ENCODE peak calls at places on chromosomes 16 and 17, in six cellular contexts. Z, L, K, T, D and B are unnamed samples.

GRCh38 chr16:48687421-48688038 is 77.5 kb upstream of the N4BP1 start:
- DNase-seq in Z (peak), D (peak), L (no peak), T (peak), K (peak), B (no peak)

GRCh38 chr17:78172284-78173024 is 4.1 kb downstream of the SYNGR2 start:
- DNase-seq in D (peak), Z (peak), K (no peak), T (no peak), L (peak), B (no peak)

GRCh38 chr17:8121531-8122390 is 2.1 kb downstream of the HES7 start:
- DNase-seq in K (peak), Z (peak), L (no peak), D (peak), T (peak), B (no peak)

GRCh38 chr17:64500923-64501765 is 4.3 kb upstream of the POLG2 start:
- DNase-seq in Z (no peak), K (no peak), T (no peak), D (peak), L (no peak), B (no peak)

GRCh38 chr17:81553616-81554181 is 1.5 kb upstream of the FAAP100 start:
- DNase-seq in L (no peak), T (peak), Z (peak), D (no peak), K (peak), B (no peak)

GRCh38 chr17:81033535-81034167 is 1.3 kb upstream of the BAIAP2 start:
- DNase-seq in K (no peak), D (no peak), L (no peak), Z (no peak), T (no peak), B (no peak)

GRCh38 chr16:24844101-24845030 is 1.4 kb upstream of the SLC5A11 start:
- DNase-seq in D (no peak), L (no peak), T (no peak), K (peak), Z (no peak), B (no peak)

GRCh38 chr16:8644513-8645140 is 23.1 kb downstream of the METTL22 start:
- DNase-seq in L (peak), Z (no peak), T (no peak), D (no peak), K (no peak), B (no peak)

GRCh38 chr17:63029520-63029919 is 63.5 kb downstream of the TANC2 start:
- DNase-seq in L (no peak), Z (no peak), T (peak), K (no peak), D (no peak), B (no peak)

GRCh38 chr16:71542377-71542776 is 16.2 kb downstream of the CHST4 start:
- DNase-seq in D (peak), L (peak), T (peak), Z (no peak), K (peak), B (no peak)

GRCh38 chr17:14057591-14057990 is 11.7 kb upstream of the COX10 start:
- DNase-seq in L (no peak), D (no peak), T (no peak), Z (no peak), K (no peak), B (no peak)

GRCh38 chr17:82317394-82318168 is at the start of gene CD7:
- DNase-seq in T (no peak), L (no peak), D (no peak), K (no peak), Z (no peak), B (no peak)

GRCh38 chr16:35391328-35391727 is 1931.9 kb downstream of the TP53TG3F start:
- DNase-seq in L (no peak), T (peak), Z (no peak), K (no peak), D (no peak), B (peak)

GRCh38 chr16:85422124-85422373 is 191.1 kb upstream of the GSE1 start:
- DNase-seq in D (no peak), K (no peak), Z (no peak), T (no peak), L (no peak), B (no peak)

GRCh38 chr16:85423186-85423550 is 190.0 kb upstream of the GSE1 start:
- DNase-seq in T (no peak), K (no peak), D (no peak), Z (no peak), L (no peak), B (peak)

GRCh38 chr16:85421338-85422123 is 191.6 kb upstream of the GSE1 start:
- DNase-seq in D (no peak), K (no peak), T (no peak), L (peak), Z (no peak), B (peak)

GRCh38 chr16:85423631-85424030 is 189.5 kb upstream of the GSE1 start:
- DNase-seq in D (no peak), T (no peak), K (no peak), Z (no peak), L (peak), B (peak)

GRCh38 chr16:85422374-85423185 is 190.5 kb upstream of the GSE1 start:
- DNase-seq in D (peak), L (peak), Z (no peak), T (no peak), K (no peak), B (peak)
- TF ChIP-seq CTCF in D (no peak), L (no peak), Z (no peak), T (no peak), K (peak), B (no peak)

DNA sequence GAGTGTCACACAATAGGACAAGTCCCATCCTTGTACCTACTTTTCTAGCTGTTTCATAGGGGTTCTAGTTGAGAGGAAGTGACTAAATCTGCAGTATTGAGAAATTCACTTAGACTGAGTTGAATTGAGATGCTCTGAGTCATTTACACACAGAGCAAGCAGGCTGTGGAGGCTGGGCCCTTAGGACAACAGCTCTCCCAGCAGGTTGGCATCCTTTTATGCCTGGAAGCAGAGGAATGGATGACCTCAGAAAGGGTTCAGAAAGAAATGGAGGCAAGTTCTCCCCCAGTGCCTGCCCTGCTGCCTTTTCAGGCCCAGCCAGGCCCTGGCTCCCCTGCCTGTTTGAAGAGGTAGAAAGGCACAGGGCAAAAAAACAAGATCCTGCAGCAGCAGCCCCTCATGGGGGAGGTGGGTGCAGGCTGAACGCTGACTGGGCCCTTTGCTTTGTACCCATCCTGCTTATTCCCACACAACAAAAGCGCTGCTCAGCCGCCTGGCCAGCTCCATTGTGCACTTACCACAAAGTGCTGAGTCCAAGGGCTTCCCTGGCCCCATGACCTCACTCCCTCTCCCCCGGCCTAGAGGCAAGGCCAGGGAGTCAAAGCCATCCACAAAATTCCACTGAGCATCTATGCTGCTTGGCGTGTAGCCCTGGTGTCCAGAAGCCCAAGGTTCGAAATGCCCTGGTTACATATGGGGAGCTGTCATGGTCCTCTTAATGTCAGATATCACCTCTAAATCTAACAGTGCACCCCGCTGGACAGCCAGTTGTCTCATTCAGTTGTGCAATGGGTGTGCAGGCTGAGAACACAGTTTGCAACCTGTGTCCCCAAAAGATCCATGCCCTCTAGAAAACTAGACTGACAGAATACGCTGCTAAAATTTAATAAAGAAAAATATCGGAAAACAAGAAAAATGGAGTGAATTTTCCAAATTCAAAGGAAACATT is 5.4 kb upstream of the CRYBA1 start:
- DNase-seq in D (no peak), T (peak), Z (no peak), L (no peak), K (peak), B (no peak)
- TF ChIP-seq CTCF in D (no peak), T (peak), Z (no peak), L (no peak), K (no peak), B (peak)

DNA sequence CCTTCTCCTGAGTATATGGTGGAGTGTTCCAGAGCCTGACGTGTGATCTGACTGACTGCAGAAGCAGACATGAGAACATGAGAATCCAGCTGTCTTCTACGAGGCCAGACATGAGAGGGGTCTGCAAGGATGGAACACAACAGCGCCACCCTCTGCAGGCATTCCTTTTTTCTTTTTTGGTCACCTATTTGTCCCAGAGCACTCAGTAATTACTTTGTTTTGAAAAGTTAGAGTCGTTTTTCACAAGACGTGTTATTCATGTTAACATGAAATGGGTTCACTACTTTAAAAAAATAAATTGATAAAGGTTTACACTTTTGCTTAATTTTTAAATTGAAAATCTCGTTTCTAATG is 43.8 kb upstream of the ATP2A3 start:
- DNase-seq in L (no peak), K (no peak), D (peak), Z (no peak), T (no peak), B (no peak)
- TF ChIP-seq CTCF in L (peak), K (peak), D (peak), Z (no peak), T (peak), B (peak)

GRCh38 chr17:67833946-67834631 is 8.8 kb downstream of the BPTF start:
- DNase-seq in L (no peak), T (no peak), Z (no peak), D (no peak), K (no peak), B (no peak)
- TF ChIP-seq CTCF in L (no peak), T (peak), Z (no peak), D (no peak), K (no peak), B (peak)

GRCh38 chr17:37661372-37662014 is 18.2 kb upstream of the DDX52 start:
- DNase-seq in L (no peak), K (peak), D (peak), T (no peak), Z (no peak), B (no peak)
- TF ChIP-seq CTCF in L (no peak), K (no peak), D (no peak), T (peak), Z (no peak), B (no peak)

DNA sequence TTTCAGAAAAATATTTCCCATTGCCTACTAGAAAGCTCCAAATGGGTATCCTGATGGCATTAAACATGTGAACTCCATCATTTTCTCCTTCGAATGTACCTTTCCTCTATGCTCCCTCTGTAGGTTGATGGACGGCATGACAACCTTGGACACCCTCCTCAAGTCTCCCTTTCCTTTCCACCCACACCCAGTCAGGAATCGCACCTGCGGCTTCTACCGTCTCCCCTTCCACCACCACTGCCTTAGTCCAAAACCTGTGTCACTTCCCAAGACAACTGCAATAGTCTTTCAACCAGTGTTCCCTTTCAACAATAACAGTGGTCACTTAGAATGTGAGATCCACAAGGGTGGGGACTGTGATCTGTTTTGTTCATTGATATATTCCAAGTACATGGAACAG is 233.1 kb upstream of the AXIN2 start:
- DNase-seq in Z (no peak), K (peak), L (no peak), D (peak), T (peak), B (no peak)
- TF ChIP-seq CTCF in Z (peak), K (peak), L (peak), D (peak), T (peak), B (peak)

DNA sequence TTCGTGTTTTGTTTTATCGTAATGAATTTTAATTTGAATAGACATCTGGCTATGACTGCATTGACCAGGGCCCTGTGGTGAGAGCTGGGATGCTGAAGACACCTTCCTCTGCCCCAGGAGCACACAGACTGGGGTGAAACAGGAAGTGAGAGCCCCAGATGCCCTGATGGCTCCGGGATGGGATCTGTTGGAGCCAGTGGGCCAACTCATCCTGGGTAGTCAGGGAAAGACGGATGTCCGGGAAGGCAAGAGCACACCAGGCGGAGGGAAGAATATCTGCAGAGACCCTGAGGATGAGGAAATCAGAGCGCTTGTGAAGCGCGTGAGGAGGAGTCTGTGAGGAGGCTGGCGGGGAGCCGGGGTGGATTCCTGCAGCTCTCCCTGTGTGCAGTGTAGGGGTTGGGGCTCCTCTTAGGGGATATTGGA is 71.5 kb upstream of the LGALS9 start:
- DNase-seq in Z (peak), D (no peak), T (peak), L (no peak), K (no peak), B (no peak)
- TF ChIP-seq CTCF in Z (no peak), D (peak), T (peak), L (peak), K (no peak), B (no peak)

GRCh38 chr17:19002191-19002590 is 2.4 kb downstream of the FAM83G start:
- DNase-seq in D (no peak), K (no peak), L (no peak), Z (no peak), T (no peak), B (no peak)
- TF ChIP-seq CTCF in D (no peak), K (no peak), L (no peak), Z (no peak), T (no peak), B (no peak)

GRCh38 chr16:81597079-81597658 is 152.6 kb downstream of the CMIP start:
- DNase-seq in T (no peak), L (no peak), K (no peak), D (no peak), Z (no peak), B (no peak)

GRCh38 chr16:81599034-81599744 is 154.6 kb downstream of the CMIP start:
- DNase-seq in Z (no peak), D (no peak), L (no peak), K (no peak), T (no peak), B (peak)

GRCh38 chr16:81600275-81600674 is 155.7 kb downstream of the CMIP start:
- DNase-seq in T (peak), L (no peak), D (peak), K (no peak), Z (no peak), B (peak)

GRCh38 chr16:81595676-81596292 is 151.2 kb downstream of the CMIP start:
- DNase-seq in Z (no peak), L (no peak), T (no peak), K (no peak), D (no peak), B (no peak)

DNA sequence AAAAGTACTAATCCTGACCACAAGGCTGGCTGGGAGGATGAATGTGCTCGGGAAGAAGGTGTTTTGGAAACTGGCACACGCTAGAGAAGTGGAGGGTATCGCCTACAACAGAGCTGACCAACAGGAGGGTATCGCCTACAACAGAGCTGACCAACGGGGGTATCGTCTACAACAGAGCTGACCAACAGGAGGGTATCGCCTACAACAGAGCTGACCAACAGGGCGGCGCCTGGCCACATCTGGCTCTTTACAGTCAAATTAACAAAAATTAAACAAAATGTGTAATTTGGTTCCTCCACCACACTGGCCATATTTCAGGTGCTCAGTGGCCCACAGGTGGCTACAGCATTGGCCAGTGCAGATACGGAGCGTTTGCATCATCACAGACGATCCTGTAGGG is 153.5 kb downstream of the CMIP start:
- DNase-seq in T (no peak), L (no peak), Z (no peak), D (no peak), K (no peak), B (peak)
- TF ChIP-seq CTCF in T (peak), L (no peak), Z (no peak), D (no peak), K (peak), B (no peak)

GRCh38 chr17:57876866-57877237 is 27.0 kb upstream of the MRPS23 start:
- DNase-seq in D (no peak), T (no peak), K (no peak), L (no peak), Z (no peak), B (no peak)

GRCh38 chr17:57874058-57874419 is 24.2 kb upstream of the MRPS23 start:
- DNase-seq in T (no peak), K (no peak), Z (no peak), L (no peak), D (no peak), B (no peak)

GRCh38 chr17:57874434-57875108 is 24.7 kb upstream of the MRPS23 start:
- DNase-seq in K (no peak), T (peak), Z (peak), L (no peak), D (peak), B (no peak)

GRCh38 chr17:57876023-57876865 is 26.4 kb upstream of the MRPS23 start:
- DNase-seq in Z (no peak), L (no peak), T (no peak), D (no peak), K (no peak), B (no peak)

GRCh38 chr17:57875109-57876022 is 25.5 kb upstream of the MRPS23 start:
- DNase-seq in T (peak), L (peak), D (peak), Z (peak), K (peak), B (no peak)
- TF ChIP-seq CTCF in T (peak), L (peak), D (peak), Z (peak), K (peak), B (peak)